ENCODE peak calls at places on chromosomes 16 and 17, in eight cellular contexts. I is WTC11, R is A549, B is NB4, S is GM12878, T is HepG2, Y is endothelial cell of umbilical vein, M is SK-N-SH. J is an unnamed sample.

GRCh38 chr17:17205368-17206148 is 575 bp downstream of the PLD6 start:
- DNase-seq in I (peak), R (peak), B (peak), S (peak), T (peak), Y (peak), M (peak), J (peak)

GRCh38 chr16:30183961-30184429 is 593 bp downstream of the CORO1A start:
- DNase-seq in I (no peak), R (no peak), B (peak), S (peak), T (no peak), Y (no peak), M (peak), J (no peak)

GRCh38 chr16:82031116-82032084 is 3.7 kb upstream of the HSD17B2 start:
- DNase-seq in I (no peak), R (peak), B (peak), S (no peak), T (peak), Y (peak), M (peak), J (peak)

GRCh38 chr17:10513284-10514067 is 4.9 kb downstream of the MYH1 start:
- DNase-seq in I (no peak), R (no peak), B (no peak), S (no peak), T (no peak), Y (no peak), M (no peak), J (no peak)

GRCh38 chr16:79868841-79869240 is 268.3 kb upstream of the MAF start:
- DNase-seq in I (no peak), R (no peak), B (no peak), S (no peak), T (no peak), Y (no peak), M (no peak), J (no peak)

GRCh38 chr16:11627822-11628457 is 40.3 kb upstream of the SNN start:
- DNase-seq in I (no peak), R (no peak), B (no peak), S (no peak), T (no peak), Y (no peak), M (no peak), J (peak)

GRCh38 chr17:40541060-40541872 is 24.0 kb downstream of the CCR7 start:
- DNase-seq in I (no peak), R (no peak), B (no peak), S (no peak), T (peak), Y (no peak), M (no peak), J (no peak)

GRCh38 chr17:52515927-52516326 is 357.4 kb upstream of the CA10 start:
- DNase-seq in I (no peak), R (no peak), B (no peak), S (no peak), T (no peak), Y (no peak), M (no peak), J (no peak)

GRCh38 chr16:81626181-81626674 is 152.9 kb upstream of the PLCG2 start:
- DNase-seq in I (no peak), R (no peak), B (no peak), S (no peak), T (no peak), Y (no peak), M (no peak), J (no peak)

GRCh38 chr17:48307814-48308411 is 122.1 kb downstream of the SKAP1 start:
- DNase-seq in I (peak), R (peak), B (peak), S (no peak), T (peak), Y (peak), M (peak), J (peak)

GRCh38 chr16:15966420-15967222 is 17.2 kb downstream of the ABCC1 start:
- DNase-seq in I (no peak), R (peak), B (no peak), S (no peak), T (no peak), Y (peak), M (peak), J (peak)

GRCh38 chr16:8848231-8848938 is 20.4 kb downstream of the CARHSP1 start:
- DNase-seq in I (no peak), R (no peak), B (peak), S (no peak), T (no peak), Y (no peak), M (peak), J (no peak)

GRCh38 chr16:66277311-66278070 is 89.0 kb upstream of the CDH5 start:
- DNase-seq in I (no peak), R (no peak), B (no peak), S (no peak), T (no peak), Y (no peak), M (no peak), J (no peak)
- TF ChIP-seq MAX in I (no peak), R (no peak), B (no peak), S (no peak), T (no peak), Y (no peak), M (no peak), J (no peak)

GRCh38 chr16:49652441-49653175 is 203.3 kb downstream of the ZNF423 start:
- DNase-seq in I (no peak), R (no peak), B (no peak), S (no peak), T (no peak), Y (no peak), M (no peak), J (no peak)
- TF ChIP-seq MAX in I (no peak), R (no peak), B (no peak), S (no peak), T (no peak), Y (no peak), M (no peak), J (no peak)

GRCh38 chr17:81569986-81570514 is 17.9 kb upstream of the FAAP100 start:
- DNase-seq in I (no peak), R (no peak), B (no peak), S (no peak), T (no peak), Y (no peak), M (no peak), J (no peak)

GRCh38 chr17:81572499-81573030 is 20.4 kb upstream of the FAAP100 start:
- DNase-seq in I (no peak), R (no peak), B (no peak), S (no peak), T (no peak), Y (no peak), M (no peak), J (no peak)

GRCh38 chr17:81568416-81568815 is 16.3 kb upstream of the FAAP100 start:
- DNase-seq in I (no peak), R (no peak), B (no peak), S (no peak), T (no peak), Y (no peak), M (no peak), J (no peak)

GRCh38 chr17:81573794-81574642 is 21.9 kb upstream of the FAAP100 start:
- DNase-seq in I (no peak), R (no peak), B (no peak), S (no peak), T (no peak), Y (no peak), M (peak), J (no peak)

GRCh38 chr17:81570896-81571453 is 18.8 kb upstream of the FAAP100 start:
- DNase-seq in I (no peak), R (no peak), B (no peak), S (no peak), T (no peak), Y (no peak), M (no peak), J (no peak)
- TF ChIP-seq MAX in I (no peak), R (no peak), B (no peak), S (no peak), T (no peak), Y (no peak), M (no peak), J (no peak)

GRCh38 chr17:73027130-73027741 is 65.3 kb downstream of the SLC39A11 start:
- DNase-seq in I (no peak), R (no peak), B (no peak), S (no peak), T (no peak), Y (no peak), M (no peak), J (no peak)

GRCh38 chr17:73030501-73030911 is 62.0 kb downstream of the SLC39A11 start:
- DNase-seq in I (no peak), R (peak), B (no peak), S (no peak), T (peak), Y (no peak), M (no peak), J (no peak)

GRCh38 chr17:73029021-73029420 is 63.5 kb downstream of the SLC39A11 start:
- DNase-seq in I (no peak), R (no peak), B (no peak), S (no peak), T (no peak), Y (no peak), M (no peak), J (no peak)

GRCh38 chr17:73029941-73030340 is 62.5 kb downstream of the SLC39A11 start:
- DNase-seq in I (no peak), R (no peak), B (no peak), S (no peak), T (no peak), Y (no peak), M (no peak), J (no peak)

DNA sequence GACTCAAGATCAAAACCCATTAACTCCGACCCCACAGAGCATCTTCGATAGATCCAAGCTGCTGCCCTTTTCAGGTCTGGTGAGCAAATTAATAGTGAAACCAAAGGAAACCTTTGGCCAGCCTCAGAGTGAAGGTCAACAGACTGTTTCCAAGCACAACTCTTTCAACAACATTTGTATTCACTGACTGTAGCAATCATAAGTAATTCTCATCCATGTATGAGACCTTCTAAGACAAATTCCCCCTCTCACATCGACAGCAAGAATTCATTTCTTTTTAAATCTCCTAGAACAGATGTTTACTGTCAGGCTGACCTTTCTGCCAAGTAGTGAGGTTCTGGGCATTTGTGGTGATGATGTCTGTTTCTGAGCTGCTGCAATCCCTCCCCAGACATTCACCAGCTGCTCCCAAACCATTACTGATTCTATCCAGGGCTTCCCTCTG is 64.2 kb downstream of the SLC39A11 start:
- DNase-seq in I (no peak), R (no peak), B (no peak), S (no peak), T (no peak), Y (no peak), M (no peak), J (no peak)
- TF ChIP-seq MAX in I (no peak), R (no peak), B (no peak), S (no peak), T (no peak), Y (no peak), M (no peak), J (no peak)

DNA sequence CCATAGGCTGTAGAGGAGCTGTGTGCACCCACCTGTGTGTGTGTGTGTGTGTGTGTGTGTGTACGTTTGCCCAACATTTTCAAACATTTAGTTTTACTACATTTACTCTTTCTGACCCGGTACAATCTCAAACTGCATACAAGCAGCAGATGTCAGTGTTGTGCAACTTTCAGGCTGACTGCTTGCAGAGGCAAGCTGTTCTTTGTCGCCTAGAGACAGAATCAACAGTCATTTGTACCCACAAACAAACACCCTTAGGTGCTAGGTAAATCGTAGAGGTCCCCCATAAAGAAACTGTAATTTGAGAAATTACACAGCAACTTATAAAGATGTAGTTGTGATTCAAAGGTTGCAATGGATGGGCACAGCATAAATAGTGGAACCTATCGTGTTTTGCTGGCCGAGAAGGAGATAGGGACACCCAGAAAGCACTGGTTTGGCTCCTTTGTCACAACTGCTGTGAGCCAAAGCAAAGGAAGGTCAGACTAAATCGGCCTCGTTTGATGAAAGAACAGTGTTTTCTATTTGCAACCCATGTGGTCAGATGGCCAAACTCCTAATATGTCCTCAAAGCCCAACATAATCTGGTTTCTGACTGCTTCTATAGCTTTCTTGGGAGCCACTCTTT is 478.4 kb downstream of the TOX3 start:
- DNase-seq in I (peak), R (peak), B (peak), S (no peak), T (peak), Y (no peak), M (peak), J (no peak)
- TF ChIP-seq MAX in I (no peak), R (no peak), B (no peak), S (no peak), T (no peak), Y (no peak), M (no peak), J (no peak)

GRCh38 chr16:88339926-88340754 is 42.6 kb upstream of the ZNF469 start:
- DNase-seq in I (no peak), R (no peak), B (no peak), S (no peak), T (no peak), Y (no peak), M (no peak), J (no peak)
- TF ChIP-seq MAX in I (no peak), R (no peak), B (no peak), S (no peak), T (no peak), Y (no peak), M (no peak), J (no peak)